ENCODE peak calls at places on chromosomes 3 and 15, in six cellular contexts. K is ACHN, P is mucosa of descending colon, N is frontal cortex, Y is midbrain, W is AG10803. E is an unnamed sample.

GRCh38 chr15:87977907-87978306 is 278.6 kb downstream of the NTRK3 start:
- DNase-seq in W (no peak), Y (no peak), P (no peak), N (no peak), K (no peak), E (no peak)

GRCh38 chr15:90760661-90761232 is 43.6 kb downstream of the BLM start:
- DNase-seq in N (peak; percentile 4), K (no peak), W (no peak), P (no peak), Y (peak; percentile 40), E (peak; percentile 45)

GRCh38 chr15:22236469-22236868 is 156.1 kb downstream of the OR4M2 start:
- DNase-seq in N (no peak), Y (no peak), W (no peak), P (no peak), K (no peak), E (no peak)

GRCh38 chr3:123568034-123568433 is 16.8 kb downstream of the HACD2 start:
- DNase-seq in K (no peak), W (no peak), P (no peak), Y (peak; percentile 49), N (no peak), E (peak; percentile 79)

GRCh38 chr3:129857899-129858298 is 35.6 kb downstream of the TMCC1 start:
- DNase-seq in Y (no peak), K (no peak), P (no peak), W (no peak), N (no peak), E (no peak)

GRCh38 chr3:141305436-141305835 is 62.9 kb upstream of the ZBTB38 start:
- DNase-seq in K (peak; percentile 73), N (no peak), Y (no peak), P (no peak), W (peak; percentile 76), E (no peak)

GRCh38 chr3:144760831-144761230 is 789.2 kb downstream of the DIPK2A start:
- DNase-seq in P (no peak), N (no peak), W (no peak), Y (no peak), K (no peak), E (peak; percentile 18)

GRCh38 chr15:48681274-48681840 is 35.8 kb upstream of the FBN1 start:
- DNase-seq in W (peak; percentile 51), K (no peak), N (no peak), P (no peak), Y (no peak), E (no peak)

GRCh38 chr15:70308011-70308761 is 210.5 kb upstream of the TLE3 start:
- DNase-seq in K (no peak), P (no peak), W (no peak), N (no peak), Y (no peak), E (no peak)

E was measured in Ammon's horn.